ENCODE peak calls at places on chromosomes 4 and X, in eight cellular contexts. E, K, J, S, N, H, T and G are unnamed samples.

GRCh38 chrX:11952176-11952720 is 186.0 kb upstream of the FRMPD4 start:
- DNase-seq in H (no peak), N (no peak), K (no peak), T (no peak), S (no peak), E (no peak), J (no peak), G (no peak)

GRCh38 chr4:128639586-128640270 is 169.8 kb upstream of the JADE1 start:
- DNase-seq in S (no peak), T (no peak), H (no peak), J (no peak), K (no peak), E (no peak), N (peak; percentile 21), G (no peak)

GRCh38 chr4:147057631-147057980 is 111.9 kb upstream of the TTC29 start:
- DNase-seq in N (no peak), H (no peak), E (no peak), T (no peak), S (no peak), K (no peak), J (no peak), G (no peak)

GRCh38 chr4:74997942-74998341 is 65.0 kb downstream of the PARM1 start:
- DNase-seq in J (no peak), K (no peak), E (no peak), H (no peak), S (no peak), N (no peak), T (no peak), G (no peak)

GRCh38 chrX:16633754-16634153 is 16.2 kb upstream of the S100G start:
- DNase-seq in K (no peak), T (no peak), H (no peak), J (no peak), S (no peak), N (no peak), E (no peak), G (no peak)

GRCh38 chr4:8897768-8898167 is 26.1 kb upstream of the HMX1 start:
- DNase-seq in J (no peak), E (no peak), T (no peak), S (no peak), N (no peak), K (no peak), H (no peak), G (no peak)

GRCh38 chr4:30760560-30760959 is 40.4 kb downstream of the PCDH7 start:
- DNase-seq in H (no peak), E (no peak), N (no peak), S (no peak), J (no peak), T (no peak), K (no peak), G (no peak)

GRCh38 chr4:110012917-110013316 is 100.2 kb downstream of the EGF start:
- DNase-seq in H (no peak), T (no peak), K (no peak), N (no peak), E (no peak), J (no peak), S (no peak), G (no peak)

GRCh38 chr4:93776386-93777080 is 52.0 kb upstream of the ATOH1 start:
- DNase-seq in J (no peak), H (no peak), S (no peak), N (no peak), E (peak; percentile 4), T (no peak), K (no peak), G (no peak)

GRCh38 chr4:15037923-15038541 is 35.8 kb downstream of the CPEB2 start:
- DNase-seq in E (no peak), N (no peak), T (no peak), K (no peak), H (no peak), S (no peak), J (no peak), G (no peak)

GRCh38 chr4:185522451-185522850 is 12.9 kb downstream of the PDLIM3 start:
- DNase-seq in J (no peak), S (no peak), T (no peak), E (no peak), N (no peak), K (no peak), H (no peak), G (no peak)